ENCODE peak calls at places on chromosomes 11 and 22, in eight cellular contexts. One of them, this sample, is unnamed.

GRCh38 chr11:115530752-115531151 is 26.5 kb upstream of the CADM1 start:
- DNase-seq in GM23338: peak
- DNase-seq in HFF-Myc: no peak
- DNase-seq in AG04450: no peak
- DNase-seq in testis: peak
- DNase-seq in tibial nerve: no peak
- DNase-seq in esophagus muscularis mucosa: no peak
- DNase-seq in GM06990: no peak
- DNase-seq in this sample: no peak

GRCh38 chr11:12220305-12220704 is 109.9 kb downstream of the MICAL2 start:
- DNase-seq in GM06990: no peak
- DNase-seq in GM23338: no peak
- DNase-seq in tibial nerve: peak
- DNase-seq in esophagus muscularis mucosa: no peak
- DNase-seq in testis: peak
- DNase-seq in AG04450: no peak
- DNase-seq in HFF-Myc: no peak
- DNase-seq in this sample: no peak

GRCh38 chr11:76665921-76666351 is 4.6 kb downstream of the LRRC32 start:
- DNase-seq in AG04450: no peak
- DNase-seq in GM23338: no peak
- DNase-seq in GM06990: no peak
- DNase-seq in esophagus muscularis mucosa: no peak
- DNase-seq in HFF-Myc: no peak
- DNase-seq in tibial nerve: peak
- DNase-seq in testis: no peak
- DNase-seq in this sample: no peak

GRCh38 chr11:63887600-63887999 is 29.4 kb downstream of the RCOR2 start:
- DNase-seq in GM06990: no peak
- DNase-seq in testis: no peak
- DNase-seq in tibial nerve: no peak
- DNase-seq in AG04450: no peak
- DNase-seq in esophagus muscularis mucosa: no peak
- DNase-seq in GM23338: peak
- DNase-seq in HFF-Myc: no peak
- DNase-seq in this sample: no peak

GRCh38 chr11:117194267-117194666 is 4.9 kb upstream of the TAGLN start:
- DNase-seq in HFF-Myc: no peak
- DNase-seq in GM23338: no peak
- DNase-seq in esophagus muscularis mucosa: no peak
- DNase-seq in GM06990: no peak
- DNase-seq in AG04450: no peak
- DNase-seq in tibial nerve: no peak
- DNase-seq in testis: no peak
- DNase-seq in this sample: no peak

GRCh38 chr11:36295926-36296325 is at the start of gene PRR5L:
- DNase-seq in testis: peak
- DNase-seq in HFF-Myc: no peak
- DNase-seq in GM06990: no peak
- DNase-seq in tibial nerve: no peak
- DNase-seq in AG04450: no peak
- DNase-seq in esophagus muscularis mucosa: no peak
- DNase-seq in GM23338: no peak
- DNase-seq in this sample: no peak

GRCh38 chr11:47907499-47907898 is 59.3 kb upstream of the NUP160 start:
- DNase-seq in HFF-Myc: no peak
- DNase-seq in testis: no peak
- DNase-seq in esophagus muscularis mucosa: no peak
- DNase-seq in GM23338: no peak
- DNase-seq in tibial nerve: no peak
- DNase-seq in GM06990: no peak
- DNase-seq in AG04450: no peak
- DNase-seq in this sample: no peak

GRCh38 chr22:46388647-46389046 is 53.1 kb downstream of the TRMU start:
- DNase-seq in esophagus muscularis mucosa: no peak
- DNase-seq in AG04450: no peak
- DNase-seq in testis: no peak
- DNase-seq in GM23338: no peak
- DNase-seq in tibial nerve: no peak
- DNase-seq in HFF-Myc: no peak
- DNase-seq in GM06990: no peak
- DNase-seq in this sample: no peak

GRCh38 chr11:130854483-130854882 is 61.8 kb downstream of the SNX19 start:
- DNase-seq in esophagus muscularis mucosa: no peak
- DNase-seq in testis: no peak
- DNase-seq in AG04450: no peak
- DNase-seq in tibial nerve: no peak
- DNase-seq in GM23338: no peak
- DNase-seq in GM06990: no peak
- DNase-seq in HFF-Myc: no peak
- DNase-seq in this sample: no peak

GRCh38 chr11:45145421-45146071 is 893 bp upstream of the PRDM11 start:
- DNase-seq in HFF-Myc: no peak
- DNase-seq in testis: peak
- DNase-seq in GM06990: no peak
- DNase-seq in tibial nerve: no peak
- DNase-seq in AG04450: no peak
- DNase-seq in GM23338: peak
- DNase-seq in esophagus muscularis mucosa: peak
- DNase-seq in this sample: no peak

GRCh38 chr22:46425011-46425410 is 89.5 kb downstream of the TRMU start:
- DNase-seq in AG04450: no peak
- DNase-seq in testis: no peak
- DNase-seq in GM23338: no peak
- DNase-seq in HFF-Myc: peak
- DNase-seq in esophagus muscularis mucosa: no peak
- DNase-seq in tibial nerve: no peak
- DNase-seq in GM06990: no peak
- DNase-seq in this sample: peak

GRCh38 chr11:1854132-1854948 is 1.5 kb downstream of the LSP1 start:
- DNase-seq in esophagus muscularis mucosa: no peak
- DNase-seq in testis: no peak
- DNase-seq in tibial nerve: no peak
- DNase-seq in AG04450: no peak
- DNase-seq in GM06990: no peak
- DNase-seq in GM23338: no peak
- DNase-seq in HFF-Myc: no peak
- DNase-seq in this sample: no peak

GRCh38 chr11:2562181-2562581 is 117.4 kb downstream of the KCNQ1 start:
- DNase-seq in AG04450: no peak
- DNase-seq in HFF-Myc: no peak
- DNase-seq in esophagus muscularis mucosa: no peak
- DNase-seq in testis: peak
- DNase-seq in GM23338: no peak
- DNase-seq in GM06990: no peak
- DNase-seq in tibial nerve: peak
- DNase-seq in this sample: no peak

GRCh38 chr11:119983240-119983732 is 154.6 kb downstream of the TRIM29 start:
- DNase-seq in tibial nerve: no peak
- DNase-seq in GM06990: no peak
- DNase-seq in HFF-Myc: no peak
- DNase-seq in esophagus muscularis mucosa: no peak
- DNase-seq in testis: no peak
- DNase-seq in AG04450: no peak
- DNase-seq in GM23338: peak
- DNase-seq in this sample: no peak
- TF ChIP-seq CTCF in tibial nerve: no peak
- TF ChIP-seq CTCF in GM06990: peak
- TF ChIP-seq CTCF in HFF-Myc: no peak
- TF ChIP-seq CTCF in esophagus muscularis mucosa: no peak
- TF ChIP-seq CTCF in testis: no peak
- TF ChIP-seq CTCF in AG04450: no peak
- TF ChIP-seq CTCF in GM23338: peak
- TF ChIP-seq CTCF in this sample: no peak

DNA sequence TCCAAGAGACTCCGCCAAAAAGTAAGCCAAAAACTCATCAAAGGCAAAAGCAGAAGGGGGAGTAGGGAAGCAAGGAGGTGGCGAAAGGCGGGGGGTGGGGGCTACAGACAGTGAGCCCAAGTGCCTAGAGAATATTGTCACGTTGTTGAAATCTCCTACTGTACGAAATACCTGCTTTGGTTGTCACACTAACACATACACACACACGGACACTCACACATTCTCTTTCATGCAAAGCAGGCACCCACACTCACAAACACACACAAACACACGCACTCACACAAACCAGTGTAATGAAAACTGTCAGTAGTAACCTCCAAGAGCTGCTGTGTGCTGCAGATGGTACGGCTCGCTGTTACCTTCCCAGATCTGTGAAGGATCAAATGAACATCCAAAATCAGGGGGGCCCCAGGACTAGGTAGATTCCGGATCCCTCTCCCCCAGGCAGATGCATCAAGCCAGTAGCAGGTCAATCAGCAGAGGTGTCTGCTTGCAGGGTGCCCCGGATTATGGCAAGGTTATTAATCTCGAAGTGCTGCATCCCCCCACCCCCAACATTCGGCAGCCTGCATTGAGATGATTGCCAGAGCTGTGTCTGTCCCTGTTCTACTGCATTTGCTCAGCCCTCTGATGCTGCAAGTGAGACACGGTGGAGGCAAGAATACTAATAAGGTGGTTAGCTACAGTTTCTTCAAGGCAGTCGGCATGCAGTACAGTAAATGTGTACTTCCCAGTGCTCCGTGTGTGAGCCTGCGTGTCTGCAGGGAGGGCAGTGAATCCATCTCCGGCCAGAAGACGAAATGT is at the start of gene LRRC4C:
- DNase-seq in AG04450: no peak
- DNase-seq in HFF-Myc: no peak
- DNase-seq in GM06990: peak
- DNase-seq in tibial nerve: no peak
- DNase-seq in testis: no peak
- DNase-seq in GM23338: peak
- DNase-seq in esophagus muscularis mucosa: no peak
- DNase-seq in this sample: no peak
- H3K4me3 ChIP-seq in AG04450: no peak
- H3K4me3 ChIP-seq in HFF-Myc: no peak
- H3K4me3 ChIP-seq in GM06990: no peak
- H3K4me3 ChIP-seq in tibial nerve: no peak
- H3K4me3 ChIP-seq in testis: no peak
- H3K4me3 ChIP-seq in GM23338: peak
- H3K4me3 ChIP-seq in esophagus muscularis mucosa: no peak
- H3K4me3 ChIP-seq in this sample: peak

GRCh38 chr22:31947296-31947695 is 3.0 kb downstream of the YWHAH start:
- DNase-seq in tibial nerve: no peak
- DNase-seq in AG04450: no peak
- DNase-seq in esophagus muscularis mucosa: no peak
- DNase-seq in GM23338: no peak
- DNase-seq in testis: no peak
- DNase-seq in HFF-Myc: no peak
- DNase-seq in GM06990: peak
- DNase-seq in this sample: no peak
- TF ChIP-seq CTCF in tibial nerve: peak
- TF ChIP-seq CTCF in AG04450: peak
- TF ChIP-seq CTCF in esophagus muscularis mucosa: peak
- TF ChIP-seq CTCF in GM23338: peak
- TF ChIP-seq CTCF in testis: peak
- TF ChIP-seq CTCF in HFF-Myc: peak
- TF ChIP-seq CTCF in GM06990: peak
- TF ChIP-seq CTCF in this sample: peak

GRCh38 chr11:43546561-43547410 is 133.8 kb upstream of the HSD17B12 start:
- DNase-seq in AG04450: no peak
- DNase-seq in testis: no peak
- DNase-seq in esophagus muscularis mucosa: no peak
- DNase-seq in tibial nerve: no peak
- DNase-seq in GM06990: no peak
- DNase-seq in GM23338: no peak
- DNase-seq in HFF-Myc: no peak
- DNase-seq in this sample: no peak
- H3K4me3 ChIP-seq in AG04450: no peak
- H3K4me3 ChIP-seq in testis: peak
- H3K4me3 ChIP-seq in esophagus muscularis mucosa: peak
- H3K4me3 ChIP-seq in tibial nerve: no peak
- H3K4me3 ChIP-seq in GM06990: no peak
- H3K4me3 ChIP-seq in GM23338: peak
- H3K4me3 ChIP-seq in HFF-Myc: no peak
- H3K4me3 ChIP-seq in this sample: peak

GRCh38 chr11:61695917-61696316 is 15.7 kb downstream of the DAGLA start:
- DNase-seq in HFF-Myc: peak
- DNase-seq in AG04450: no peak
- DNase-seq in GM23338: peak
- DNase-seq in tibial nerve: peak
- DNase-seq in GM06990: peak
- DNase-seq in esophagus muscularis mucosa: peak
- DNase-seq in testis: peak
- DNase-seq in this sample: peak
- TF ChIP-seq CTCF in HFF-Myc: no peak
- TF ChIP-seq CTCF in AG04450: no peak
- TF ChIP-seq CTCF in GM23338: peak
- TF ChIP-seq CTCF in tibial nerve: peak
- TF ChIP-seq CTCF in GM06990: no peak
- TF ChIP-seq CTCF in esophagus muscularis mucosa: no peak
- TF ChIP-seq CTCF in testis: no peak
- TF ChIP-seq CTCF in this sample: peak

GRCh38 chr22:39292002-39292401 is 27.4 kb downstream of the RPL3 start:
- DNase-seq in GM06990: no peak
- DNase-seq in esophagus muscularis mucosa: no peak
- DNase-seq in tibial nerve: no peak
- DNase-seq in AG04450: no peak
- DNase-seq in testis: peak
- DNase-seq in GM23338: no peak
- DNase-seq in HFF-Myc: no peak
- DNase-seq in this sample: no peak
- H3K4me3 ChIP-seq in GM06990: no peak
- H3K4me3 ChIP-seq in esophagus muscularis mucosa: no peak
- H3K4me3 ChIP-seq in tibial nerve: no peak
- H3K4me3 ChIP-seq in AG04450: no peak
- H3K4me3 ChIP-seq in testis: no peak
- H3K4me3 ChIP-seq in GM23338: no peak
- H3K4me3 ChIP-seq in HFF-Myc: no peak
- H3K4me3 ChIP-seq in this sample: no peak

GRCh38 chr11:119030329-119031047 is at the start of gene SLC37A4:
- DNase-seq in tibial nerve: peak
- DNase-seq in AG04450: peak
- DNase-seq in esophagus muscularis mucosa: peak
- DNase-seq in GM23338: peak
- DNase-seq in testis: peak
- DNase-seq in GM06990: peak
- DNase-seq in HFF-Myc: peak
- DNase-seq in this sample: peak
- TF ChIP-seq CTCF in tibial nerve: peak
- TF ChIP-seq CTCF in AG04450: no peak
- TF ChIP-seq CTCF in esophagus muscularis mucosa: no peak
- TF ChIP-seq CTCF in GM23338: no peak
- TF ChIP-seq CTCF in testis: peak
- TF ChIP-seq CTCF in GM06990: peak
- TF ChIP-seq CTCF in HFF-Myc: no peak
- TF ChIP-seq CTCF in this sample: peak